ENCODE peak calls at places on chromosomes 1 and 21, in ten cellular contexts. C is iPS-NIHi11; I is type B pancreatic cell; G is NCI-H2081; L is GM10248; W is HFF-Myc; R is T-cell; D is stimulated activated CD4-positive, alpha-beta T cell treated with anti-CD3 and anti-CD28 coated beads, Interleukin-12 subunit alpha, Interleukin-12 subunit beta, amount 100 ng/mL, for 4 hours; J is iPS DF 6.9; P is cardiac fibroblast. H is an unnamed sample.

GRCh38 chr1:72526926-72527325 is 244.6 kb upstream of the NEGR1 start:
- DNase-seq in L (no peak), W (no peak), C (no peak), I (no peak), R (no peak), G (no peak), D (no peak), P (peak), J (no peak), H (peak)

GRCh38 chr1:234544094-234544579 is 65.2 kb upstream of the TARBP1 start:
- DNase-seq in P (peak), D (peak), R (peak), W (peak), L (no peak), C (no peak), I (no peak), G (peak), J (no peak), H (peak)

GRCh38 chr21:42254631-42255030 is 35.7 kb downstream of the ABCG1 start:
- DNase-seq in G (no peak), D (no peak), P (no peak), C (no peak), I (no peak), R (no peak), J (no peak), W (no peak), L (no peak), H (no peak)

GRCh38 chr1:101137144-101138126 is 99.4 kb upstream of the S1PR1 start:
- DNase-seq in L (no peak), C (no peak), G (no peak), J (no peak), I (no peak), P (peak), R (no peak), D (no peak), W (no peak), H (peak)

GRCh38 chr21:35189077-35189863 is 140.2 kb upstream of the RUNX1 start:
- DNase-seq in G (no peak), C (no peak), R (no peak), L (peak), I (no peak), P (peak), J (no peak), D (no peak), W (peak), H (peak)

GRCh38 chr1:109756848-109757521 is 6.7 kb downstream of the EPS8L3 start:
- DNase-seq in D (no peak), R (no peak), I (peak), G (no peak), L (no peak), C (no peak), W (no peak), J (no peak), P (no peak), H (no peak)

GRCh38 chr1:29473167-29473855 is 237.0 kb downstream of the PTPRU start:
- DNase-seq in L (no peak), D (no peak), P (no peak), G (no peak), W (no peak), R (no peak), C (no peak), I (no peak), J (no peak), H (no peak)

GRCh38 chr1:160711528-160712311 is at the start of gene CD48:
- DNase-seq in P (no peak), G (no peak), L (peak), I (no peak), J (no peak), D (peak), R (peak), C (no peak), W (no peak), H (no peak)

GRCh38 chr1:156268336-156268735 is 14.3 kb downstream of the SMG5 start:
- DNase-seq in L (no peak), G (no peak), J (no peak), I (no peak), R (no peak), C (no peak), P (peak), W (no peak), D (no peak), H (no peak)

GRCh38 chr1:8073116-8073855 is 47.2 kb upstream of the ERRFI1 start:
- DNase-seq in R (no peak), L (no peak), D (no peak), G (no peak), W (no peak), J (no peak), I (no peak), C (no peak), P (no peak), H (no peak)

GRCh38 chr1:241269116-241269515 is 87.9 kb downstream of the RGS7 start:
- DNase-seq in I (no peak), G (no peak), R (no peak), L (no peak), C (peak), P (peak), W (no peak), J (peak), D (no peak), H (no peak)

GRCh38 chr1:64539808-64540207 is 69.9 kb downstream of the CACHD1 start:
- DNase-seq in P (peak), R (no peak), D (no peak), L (no peak), J (no peak), W (no peak), G (no peak), I (no peak), C (peak), H (no peak)

H was measured in myocyte.